ENCODE peak calls at places on chromosomes 11 and 22, in five cellular contexts. H, W, U, K and O are unnamed samples. For H3K4me1, the result is how much of the 10 kb centered on the place peaks cover.

GRCh38 chr11:60761436-60762190 is 4.9 kb downstream of the MS4A15 start:
- DNase-seq in H (no peak), W (no peak), U (no peak), K (no peak), O (no peak)

GRCh38 chr11:6626971-6627761 is 7.9 kb upstream of the TPP1 start:
- DNase-seq in H (no peak), W (no peak), U (no peak), K (no peak), O (no peak)

GRCh38 chr11:134497586-134497985 is 85.5 kb upstream of the B3GAT1 start:
- DNase-seq in H (peak), W (peak), U (no peak), K (no peak), O (no peak)

GRCh38 chr11:69113226-69113625 is 42.5 kb upstream of the SMIM38 start:
- DNase-seq in H (no peak), W (no peak), U (no peak), K (no peak), O (no peak)

GRCh38 chr11:126282742-126283591 is at the start of gene TIRAP:
- DNase-seq in H (peak), W (peak), U (peak), K (peak), O (peak)

GRCh38 chr11:70558651-70559050 is 160.3 kb downstream of the CTTN start:
- DNase-seq in H (no peak), W (no peak), U (no peak), K (no peak), O (no peak)

GRCh38 chr11:7871056-7871455 is 60.0 kb downstream of the OR10A6 start:
- DNase-seq in H (no peak), W (no peak), U (no peak), K (no peak), O (no peak)

GRCh38 chr22:20319041-20319744 is 667 bp downstream of the DGCR6L start:
- DNase-seq in H (peak), W (peak), U (no peak), K (no peak), O (no peak)

GRCh38 chr11:64040684-64041267 is 5.0 kb downstream of the FLRT1 start:
- DNase-seq in H (no peak), W (no peak), U (no peak), K (no peak), O (no peak)

GRCh38 chr11:86955674-86956522 is 703 bp upstream of the FZD4 start:
- DNase-seq in H (peak), W (peak), U (peak), K (peak), O (no peak)

GRCh38 chr22:49151256-49152131 is 676.2 kb downstream of the BRD1 start:
- DNase-seq in H (peak), W (no peak), U (no peak), K (no peak), O (no peak)

GRCh38 chr11:83706581-83706980 is 420.4 kb upstream of the CCDC90B start:
- DNase-seq in H (no peak), W (no peak), U (no peak), K (no peak), O (no peak)

GRCh38 chr11:10725114-10725906 is 25.7 kb upstream of the CTR9 start:
- DNase-seq in H (no peak), W (no peak), U (no peak), K (peak), O (peak)

GRCh38 chr11:2515401-2516275 is 70.8 kb downstream of the KCNQ1 start:
- DNase-seq in H (peak), W (no peak), U (peak), K (no peak), O (no peak)

GRCh38 chr11:45663486-45664375 is 1.7 kb downstream of the CHST1 start:
- DNase-seq in H (no peak), W (no peak), U (no peak), K (no peak), O (no peak)

GRCh38 chr22:50090141-50090714 is 422 bp downstream of the MOV10L1 start:
- DNase-seq in H (no peak), W (no peak), U (no peak), K (no peak), O (no peak)

GRCh38 chr22:41968601-41969000 is 642 bp upstream of the SEPTIN3 start:
- DNase-seq in H (no peak), W (no peak), U (no peak), K (no peak), O (no peak)

GRCh38 chr11:124898711-124899110 is 1.0 kb upstream of the ROBO4 start:
- DNase-seq in H (no peak), W (no peak), U (peak), K (peak), O (no peak)

GRCh38 chr11:33894402-33894754 is 2.5 kb upstream of the LMO2 start:
- DNase-seq in H (no peak), W (no peak), U (no peak), K (no peak), O (no peak)

GRCh38 chr11:128981254-128981653 is 38.6 kb upstream of the TP53AIP1 start:
- DNase-seq in H (no peak), W (no peak), U (no peak), K (no peak), O (no peak)

GRCh38 chr11:44257338-44258189 is 52.4 kb downstream of the ALX4 start:
- DNase-seq in H (no peak), W (no peak), U (no peak), K (no peak), O (no peak)

GRCh38 chr11:57358543-57358961 is 20.4 kb downstream of the P2RX3 start:
- DNase-seq in H (no peak), W (no peak), U (no peak), K (no peak), O (no peak)

GRCh38 chr11:48341466-48341865 is 16.7 kb downstream of the OR4C3 start:
- DNase-seq in H (no peak), W (no peak), U (no peak), K (no peak), O (peak)
- H3K4me1 ChIP-seq in H (under half), W (under half), U (under half), K (under half), O (under half)

GRCh38 chr22:36887164-36887563 is 26.3 kb upstream of the CSF2RB start:
- DNase-seq in H (no peak), W (no peak), U (no peak), K (no peak), O (peak)

GRCh38 chr22:36886016-36886415 is 25.2 kb downstream of the NCF4 start:
- DNase-seq in H (no peak), W (no peak), U (no peak), K (no peak), O (no peak)

GRCh38 chr22:36881504-36882245 is 20.9 kb downstream of the NCF4 start:
- DNase-seq in H (no peak), W (no peak), U (no peak), K (no peak), O (no peak)

GRCh38 chr22:36884314-36885158 is 23.7 kb downstream of the NCF4 start:
- DNase-seq in H (no peak), W (no peak), U (no peak), K (no peak), O (no peak)

GRCh38 chr22:36885474-36885873 is 24.7 kb downstream of the NCF4 start:
- DNase-seq in H (no peak), W (no peak), U (no peak), K (no peak), O (no peak)
- H3K27ac ChIP-seq in H (no peak), W (no peak), U (no peak), K (no peak), O (no peak)

DNA sequence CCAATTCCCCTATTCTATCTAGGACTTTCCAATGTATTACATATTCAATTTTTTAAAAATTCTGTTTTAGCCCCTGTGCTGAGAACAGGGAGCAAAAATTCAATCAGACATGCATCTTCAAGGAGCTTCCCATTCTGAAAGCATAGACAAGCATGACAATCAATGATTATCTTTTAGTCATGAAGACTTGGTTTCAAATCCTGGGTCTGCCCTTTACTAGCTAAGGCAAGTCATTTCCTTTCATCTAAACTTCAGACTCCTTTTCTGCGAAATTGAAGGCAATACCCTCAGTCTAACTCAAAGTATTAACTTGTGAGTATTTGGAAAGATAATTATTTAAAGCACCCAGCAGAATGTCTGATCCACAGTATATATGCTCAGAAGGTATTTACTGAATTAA is 24.1 kb downstream of the PAK1 start:
- DNase-seq in H (no peak), W (no peak), U (no peak), K (no peak), O (no peak)
- H3K4me1 ChIP-seq in H (under half), W (under half), U (under half), K (under half), O (under half)

GRCh38 chr22:29912605-29913398 is 29.8 kb downstream of the MTMR3 start:
- DNase-seq in H (no peak), W (no peak), U (no peak), K (peak), O (no peak)

GRCh38 chr22:29903371-29903770 is 20.4 kb downstream of the MTMR3 start:
- DNase-seq in H (no peak), W (no peak), U (no peak), K (no peak), O (no peak)

GRCh38 chr22:29904020-29904419 is 21.0 kb downstream of the MTMR3 start:
- DNase-seq in H (no peak), W (no peak), U (no peak), K (no peak), O (no peak)

GRCh38 chr22:29912141-29912540 is 29.2 kb downstream of the MTMR3 start:
- DNase-seq in H (no peak), W (no peak), U (no peak), K (no peak), O (no peak)

DNA sequence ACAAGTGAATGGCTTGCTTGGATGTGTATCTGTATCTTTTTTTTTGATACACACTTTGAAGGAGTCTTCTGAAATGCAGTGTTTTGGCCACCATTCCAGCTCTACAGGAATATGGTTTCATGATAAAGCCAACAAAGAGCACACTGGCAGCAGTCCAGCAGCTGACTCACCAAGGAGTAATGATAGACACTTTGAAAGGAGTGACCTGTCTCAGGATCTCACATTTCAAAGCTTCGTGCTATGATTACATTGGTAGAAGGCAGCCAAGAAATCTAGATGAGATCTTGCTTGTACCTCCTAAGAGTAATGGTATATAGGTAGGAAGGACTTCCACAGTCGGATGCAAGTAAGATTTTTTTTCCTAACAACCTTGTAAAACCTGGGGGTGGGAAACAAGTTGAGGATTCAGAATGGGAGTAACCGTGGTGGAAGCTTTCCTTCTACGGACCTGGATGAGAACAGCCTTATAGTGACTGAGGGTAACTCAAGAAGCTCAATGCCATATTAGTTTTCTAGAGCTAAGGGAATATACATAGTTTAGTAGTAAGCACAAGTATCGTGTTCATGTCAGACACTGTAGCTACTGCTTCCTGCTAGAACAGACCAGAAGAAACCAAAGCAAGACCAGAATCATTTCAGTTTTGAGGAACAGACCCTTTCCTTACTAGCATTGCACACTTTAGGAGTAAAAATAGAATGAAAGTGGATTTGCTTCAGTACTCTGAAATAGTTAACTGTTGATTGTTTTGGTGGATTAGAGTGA is 25.0 kb downstream of the MTMR3 start:
- DNase-seq in H (peak), W (peak), U (peak), K (peak), O (no peak)
- H3K27ac ChIP-seq in H (no peak), W (no peak), U (peak), K (peak), O (no peak)

GRCh38 chr11:67253872-67254624 is 12.2 kb upstream of the GRK2 start:
- DNase-seq in H (no peak), W (no peak), U (no peak), K (no peak), O (no peak)

GRCh38 chr11:67256477-67256876 is 9.8 kb upstream of the GRK2 start:
- DNase-seq in H (no peak), W (no peak), U (no peak), K (no peak), O (no peak)

GRCh38 chr11:67254768-67255167 is 11.5 kb upstream of the GRK2 start:
- DNase-seq in H (no peak), W (no peak), U (no peak), K (no peak), O (no peak)

GRCh38 chr11:67255353-67255752 is 10.9 kb upstream of the GRK2 start:
- DNase-seq in H (no peak), W (no peak), U (no peak), K (no peak), O (no peak)

DNA sequence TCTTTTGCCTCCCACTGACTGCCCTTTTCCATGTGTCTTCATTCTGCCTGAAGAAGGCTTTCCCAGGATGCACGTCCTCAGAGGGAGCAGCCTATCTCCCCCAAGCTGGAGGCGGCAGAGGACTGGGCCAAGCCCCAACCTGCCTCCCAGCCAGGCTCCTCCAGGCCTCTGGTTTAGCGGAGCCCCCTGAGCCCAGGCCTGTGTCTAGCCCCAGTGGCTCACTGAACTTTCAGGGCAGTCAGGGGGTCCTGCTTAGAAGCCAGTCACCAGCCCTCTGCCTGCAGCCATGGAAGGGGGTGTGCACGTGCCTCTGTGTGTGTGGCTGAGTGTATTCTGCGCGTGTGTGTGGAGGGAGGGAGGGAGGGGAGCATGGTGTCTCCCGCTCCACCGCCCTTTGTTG is 10.4 kb upstream of the GRK2 start:
- DNase-seq in H (no peak), W (no peak), U (no peak), K (no peak), O (no peak)
- H3K4me1 ChIP-seq in H (under half), W (under half), U (under half), K (under half), O (under half)

DNA sequence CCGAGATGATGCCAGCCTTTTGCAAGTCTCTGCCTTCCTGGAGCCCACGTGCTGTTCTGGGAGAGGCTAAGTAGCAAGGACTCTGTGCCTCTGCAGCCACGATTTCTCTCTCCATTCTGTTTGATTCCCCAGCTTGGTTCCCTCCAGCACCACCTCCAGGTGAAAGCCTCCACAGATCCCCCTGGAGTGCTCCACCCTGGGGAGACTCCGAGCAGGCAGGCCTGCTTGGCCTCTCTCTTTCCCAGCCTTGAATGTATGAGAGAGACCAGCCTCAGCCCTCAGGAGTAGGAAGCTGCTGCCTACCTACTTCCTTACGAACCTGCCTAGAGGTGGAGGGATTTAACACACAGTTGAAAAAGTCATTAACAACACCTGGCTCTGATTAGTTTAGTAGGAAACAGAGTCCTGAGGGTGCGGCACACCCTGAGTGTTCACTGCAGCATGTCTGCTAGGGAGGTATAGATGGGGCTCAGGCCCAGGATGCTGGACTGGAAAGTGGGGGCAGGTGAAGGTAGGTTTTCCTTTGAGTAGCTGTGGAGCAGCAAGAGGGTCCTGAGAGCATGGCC is 22.5 kb downstream of the TMPRSS5 start:
- DNase-seq in H (no peak), W (no peak), U (no peak), K (no peak), O (no peak)
- H3K27ac ChIP-seq in H (no peak), W (no peak), U (no peak), K (no peak), O (no peak)